ENCODE peak calls at places on chromosomes 3 and 15, in four cellular contexts. X is K562, N is HepG2, Z is GM12878. Q is an unnamed sample.

GRCh38 chr3:180358179-180358578 is 243.8 kb upstream of the TTC14 start:
- DNase-seq in X (no peak), N (no peak), Z (no peak), Q (no peak)

GRCh38 chr3:192188218-192188835 is 539.0 kb downstream of the FGF12 start:
- DNase-seq in X (peak), N (peak), Z (no peak), Q (peak)

GRCh38 chr3:114299421-114299820 is 5.6 kb downstream of the TIGIT start:
- DNase-seq in X (peak), N (peak), Z (no peak), Q (peak)

GRCh38 chr15:76935620-76936019 is 4.1 kb downstream of the RCN2 start:
- DNase-seq in X (no peak), N (no peak), Z (peak), Q (no peak)

GRCh38 chr15:57158589-57158988 is 217.7 kb upstream of the CGNL1 start:
- DNase-seq in X (no peak), N (no peak), Z (no peak), Q (no peak)

GRCh38 chr3:170740726-170741591 is 129.0 kb downstream of the RPL22L1 start:
- DNase-seq in X (no peak), N (no peak), Z (no peak), Q (no peak)

GRCh38 chr3:151316267-151316991 is at the start of gene GPR87:
- DNase-seq in X (no peak), N (no peak), Z (no peak), Q (no peak)

GRCh38 chr3:177596822-177597271 is 399.6 kb upstream of the TBL1XR1 start:
- DNase-seq in X (no peak), N (no peak), Z (no peak), Q (no peak)

GRCh38 chr3:139588450-139588849 is 48.9 kb upstream of the RBP1 start:
- DNase-seq in X (peak), N (peak), Z (no peak), Q (peak)

GRCh38 chr3:146967786-146968185 is 362.6 kb upstream of the PLSCR5 start:
- DNase-seq in X (no peak), N (no peak), Z (no peak), Q (no peak)

GRCh38 chr3:169241928-169242751 is 421.4 kb downstream of the MECOM start:
- DNase-seq in X (no peak), N (no peak), Z (no peak), Q (peak)

GRCh38 chr15:28131400-28131799 is 32.3 kb upstream of the OCA2 start:
- DNase-seq in X (no peak), N (no peak), Z (no peak), Q (no peak)

GRCh38 chr3:39707314-39707909 is 102.0 kb upstream of the MYRIP start:
- DNase-seq in X (peak), N (peak), Z (no peak), Q (peak)

GRCh38 chr3:120157113-120157512 is 62.9 kb upstream of the GSK3B start:
- DNase-seq in X (no peak), N (no peak), Z (no peak), Q (no peak)

GRCh38 chr3:120157681-120158080 is 63.4 kb upstream of the GSK3B start:
- DNase-seq in X (no peak), N (no peak), Z (no peak), Q (no peak)

GRCh38 chr3:120162400-120162799 is 68.2 kb upstream of the GSK3B start:
- DNase-seq in X (no peak), N (no peak), Z (no peak), Q (no peak)

GRCh38 chr3:120161902-120162301 is 67.7 kb upstream of the GSK3B start:
- DNase-seq in X (no peak), N (no peak), Z (no peak), Q (no peak)

GRCh38 chr3:120160050-120160449 is 65.8 kb upstream of the GSK3B start:
- DNase-seq in X (no peak), N (no peak), Z (no peak), Q (no peak)
- TF ChIP-seq TARDBP in X (no peak), N (no peak), Z (no peak), Q (no peak)

DNA sequence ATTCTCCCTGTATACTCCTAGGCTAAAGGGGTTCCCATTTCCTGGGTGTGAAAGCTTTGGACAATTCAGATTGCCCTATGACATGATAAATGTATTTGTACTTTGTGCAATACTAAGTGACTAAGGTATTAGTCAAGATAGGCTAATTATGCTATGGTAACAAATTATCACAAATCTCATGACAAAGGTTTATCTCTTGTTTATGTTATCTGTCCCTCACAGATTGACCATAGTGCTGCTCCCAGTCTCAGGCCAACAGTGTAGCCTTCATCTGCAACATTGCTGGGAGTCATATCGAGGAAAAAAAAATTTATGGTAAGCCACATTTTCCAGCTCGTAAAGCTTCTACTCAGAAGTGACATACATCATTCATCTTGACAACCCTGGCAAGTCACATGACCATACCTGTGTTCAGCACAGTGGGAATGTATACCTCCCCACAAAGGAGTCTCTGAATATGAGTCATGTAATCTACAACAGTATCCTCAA is 346.2 kb downstream of the IGSF11 start:
- DNase-seq in X (no peak), N (no peak), Z (no peak), Q (no peak)
- TF ChIP-seq TARDBP in X (no peak), N (no peak), Z (no peak), Q (no peak)

GRCh38 chr3:76570436-76571057 is 469.4 kb upstream of the ROBO2 start:
- DNase-seq in X (peak), N (no peak), Z (no peak), Q (peak)
- TF ChIP-seq TARDBP in X (no peak), N (no peak), Z (no peak), Q (no peak)

GRCh38 chr3:156677120-156677479 is 2.7 kb downstream of the TIPARP start:
- DNase-seq in X (no peak), N (no peak), Z (no peak), Q (no peak)
- TF ChIP-seq TARDBP in X (no peak), N (no peak), Z (no peak), Q (no peak)

DNA sequence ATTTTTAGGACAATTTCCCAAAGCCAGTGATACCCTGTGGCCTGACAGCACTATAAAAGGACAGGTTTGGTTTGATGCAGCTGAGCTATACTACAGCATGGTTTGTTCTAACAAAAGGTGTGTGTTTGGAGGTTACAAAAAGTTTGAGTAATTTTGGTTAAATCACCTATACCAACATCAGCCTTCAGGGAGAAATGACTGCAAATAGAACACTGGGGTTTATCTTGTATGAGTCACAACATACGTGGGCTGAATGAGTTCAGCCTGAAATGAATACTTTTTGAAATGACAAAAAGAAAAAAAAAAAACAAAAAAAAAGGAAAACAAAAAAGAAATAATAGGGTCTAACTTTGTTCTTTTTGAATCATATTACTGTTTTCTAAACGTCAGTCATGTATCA is 345.7 kb downstream of the CNTN3 start:
- DNase-seq in X (no peak), N (no peak), Z (no peak), Q (no peak)
- TF ChIP-seq TARDBP in X (no peak), N (no peak), Z (no peak), Q (no peak)

GRCh38 chr3:152402698-152403456 is 134.1 kb downstream of the MBNL1 start:
- DNase-seq in X (no peak), N (no peak), Z (no peak), Q (no peak)
- TF ChIP-seq TARDBP in X (no peak), N (no peak), Z (no peak), Q (no peak)

GRCh38 chr3:8166013-8166412 is 335.6 kb upstream of the LMCD1 start:
- DNase-seq in X (no peak), N (no peak), Z (no peak), Q (no peak)

DNA sequence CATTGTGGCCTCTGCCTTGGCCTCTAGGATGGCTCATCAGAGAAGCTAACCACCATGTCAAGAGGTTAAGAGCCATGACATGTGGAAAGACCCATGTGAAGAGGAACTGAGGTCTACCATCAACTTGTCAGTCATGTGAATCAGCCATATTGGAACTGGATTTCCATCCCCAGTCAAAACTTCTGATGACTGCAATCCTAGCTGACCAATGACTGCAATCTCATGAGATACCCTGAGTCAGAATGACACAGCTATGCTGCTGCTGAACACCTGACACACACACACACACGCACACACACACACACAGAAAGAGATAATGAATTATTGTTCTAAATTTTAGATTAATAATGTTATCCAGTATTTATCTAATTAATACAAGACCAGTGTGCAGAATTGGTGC is 337.5 kb upstream of the LMCD1 start:
- DNase-seq in X (no peak), N (no peak), Z (no peak), Q (no peak)
- TF ChIP-seq TARDBP in X (no peak), N (no peak), Z (no peak), Q (no peak)

GRCh38 chr3:4709336-4709735 is 216.2 kb downstream of the ITPR1 start:
- DNase-seq in X (no peak), N (no peak), Z (no peak), Q (no peak)
- TF ChIP-seq TARDBP in X (no peak), N (no peak), Z (no peak), Q (no peak)

GRCh38 chr3:10529809-10530208 is 24.4 kb upstream of the ATP2B2 start:
- DNase-seq in X (no peak), N (no peak), Z (no peak), Q (no peak)
- TF ChIP-seq TARDBP in X (no peak), N (no peak), Z (no peak), Q (no peak)